ENCODE peak calls at places on chromosomes 5 and 9, in nine cellular contexts. R, J, D, E, Z, H, P, X and Y are unnamed samples.

GRCh38 chr9:134883040-134883782 is 2.6 kb downstream of the FCN2 start:
- DNase-seq in R (no peak), J (no peak), D (no peak), E (no peak), Z (no peak), H (no peak), P (no peak), X (no peak), Y (no peak)

GRCh38 chr9:76255781-76256455 is 138.3 kb downstream of the RFK start:
- DNase-seq in R (no peak), J (peak), D (peak), E (no peak), Z (peak), H (no peak), P (peak), X (no peak), Y (no peak)

GRCh38 chr5:146710348-146710747 is 168.2 kb downstream of the PPP2R2B start:
- DNase-seq in R (no peak), J (no peak), D (no peak), E (no peak), Z (peak), H (no peak), P (no peak), X (no peak), Y (no peak)

GRCh38 chr5:90930062-90930461 is 371.5 kb downstream of the ADGRV1 start:
- DNase-seq in R (no peak), J (no peak), D (no peak), E (no peak), Z (no peak), H (no peak), P (no peak), X (no peak), Y (no peak)

GRCh38 chr9:89328064-89328463 is 9.8 kb downstream of the SECISBP2 start:
- DNase-seq in R (no peak), J (no peak), D (no peak), E (no peak), Z (peak), H (no peak), P (no peak), X (no peak), Y (no peak)

GRCh38 chr5:98694902-98695301 is 78.6 kb upstream of the RGMB start:
- DNase-seq in R (no peak), J (no peak), D (no peak), E (no peak), Z (no peak), H (no peak), P (no peak), X (no peak), Y (no peak)

GRCh38 chr9:121026260-121026691 is 23.8 kb downstream of the C5 start:
- DNase-seq in R (no peak), J (no peak), D (peak), E (no peak), Z (peak), H (no peak), P (no peak), X (no peak), Y (no peak)

GRCh38 chr9:93169444-93169843 is 14.5 kb upstream of the WNK2 start:
- DNase-seq in R (no peak), J (no peak), D (no peak), E (no peak), Z (no peak), H (no peak), P (no peak), X (no peak), Y (no peak)

GRCh38 chr5:138054863-138055558 is 22.1 kb upstream of the FAM13B start:
- DNase-seq in R (peak), J (no peak), D (no peak), E (peak), Z (peak), H (no peak), P (no peak), X (no peak), Y (no peak)

GRCh38 chr5:74938250-74938649 is 72.1 kb upstream of the FAM169A start:
- DNase-seq in R (no peak), J (no peak), D (no peak), E (no peak), Z (no peak), H (no peak), P (no peak), X (no peak), Y (no peak)

GRCh38 chr5:149211566-149211965 is 60.1 kb upstream of the AFAP1L1 start:
- DNase-seq in R (no peak), J (no peak), D (peak), E (no peak), Z (no peak), H (no peak), P (peak), X (no peak), Y (no peak)

GRCh38 chr9:4077499-4078102 is 222.3 kb downstream of the GLIS3 start:
- DNase-seq in R (peak), J (peak), D (peak), E (peak), Z (peak), H (peak), P (peak), X (peak), Y (peak)

GRCh38 chr5:52783226-52783959 is 4.3 kb upstream of the ITGA1 start:
- DNase-seq in R (peak), J (no peak), D (no peak), E (no peak), Z (peak), H (no peak), P (no peak), X (no peak), Y (no peak)

GRCh38 chr9:82651474-82651873 is 411.5 kb downstream of the RASEF start:
- DNase-seq in R (no peak), J (no peak), D (no peak), E (peak), Z (no peak), H (no peak), P (no peak), X (no peak), Y (no peak)

GRCh38 chr5:33315170-33315569 is 125.6 kb upstream of the TARS1 start:
- DNase-seq in R (no peak), J (no peak), D (no peak), E (no peak), Z (no peak), H (no peak), P (peak), X (no peak), Y (no peak)

GRCh38 chr5:142316051-142316450 is 8.8 kb downstream of the SPRY4 start:
- DNase-seq in R (peak), J (no peak), D (no peak), E (no peak), Z (no peak), H (no peak), P (peak), X (no peak), Y (no peak)

GRCh38 chr5:127440831-127441230 is 76.6 kb upstream of the PRRC1 start:
- DNase-seq in R (no peak), J (no peak), D (peak), E (no peak), Z (no peak), H (no peak), P (no peak), X (no peak), Y (no peak)

GRCh38 chr5:151198861-151199260 is 25.0 kb downstream of the CCDC69 start:
- DNase-seq in R (no peak), J (no peak), D (no peak), E (peak), Z (no peak), H (no peak), P (no peak), X (no peak), Y (no peak)

GRCh38 chr9:124256517-124257069 is 1.2 kb upstream of the NEK6 start:
- DNase-seq in R (peak), J (no peak), D (peak), E (no peak), Z (peak), H (no peak), P (peak), X (no peak), Y (no peak)

GRCh38 chr9:113523421-113524141 is 60.1 kb downstream of the RGS3 start:
- DNase-seq in R (no peak), J (peak), D (peak), E (no peak), Z (no peak), H (peak), P (no peak), X (peak), Y (no peak)

GRCh38 chr9:13141629-13142028 is 137.9 kb downstream of the MPDZ start:
- DNase-seq in R (peak), J (no peak), D (no peak), E (no peak), Z (peak), H (no peak), P (no peak), X (no peak), Y (no peak)

GRCh38 chr9:6598249-6598725 is 47.2 kb downstream of the GLDC start:
- DNase-seq in R (no peak), J (no peak), D (no peak), E (no peak), Z (peak), H (peak), P (no peak), X (peak), Y (peak)

GRCh38 chr5:133824661-133825254 is 143.7 kb downstream of the C5orf15 start:
- DNase-seq in R (no peak), J (no peak), D (no peak), E (no peak), Z (no peak), H (no peak), P (no peak), X (no peak), Y (peak)

GRCh38 chr9:137606005-137606601 is 617 bp downstream of the ARRDC1 start:
- DNase-seq in R (peak), J (peak), D (no peak), E (peak), Z (no peak), H (peak), P (no peak), X (no peak), Y (no peak)

GRCh38 chr5:9338796-9339195 is 207.1 kb downstream of the SEMA5A start:
- DNase-seq in R (no peak), J (no peak), D (no peak), E (no peak), Z (no peak), H (no peak), P (no peak), X (no peak), Y (no peak)

GRCh38 chr5:51002368-51002767 is 335.9 kb downstream of the PARP8 start:
- DNase-seq in R (no peak), J (no peak), D (no peak), E (no peak), Z (no peak), H (no peak), P (no peak), X (no peak), Y (no peak)

GRCh38 chr5:130965342-130965741 is 199.7 kb downstream of the HINT1 start:
- DNase-seq in R (no peak), J (no peak), D (no peak), E (no peak), Z (no peak), H (no peak), P (no peak), X (no peak), Y (no peak)

GRCh38 chr5:43255704-43256103 is 57.5 kb downstream of the HMGCS1 start:
- DNase-seq in R (no peak), J (no peak), D (no peak), E (no peak), Z (no peak), H (no peak), P (no peak), X (no peak), Y (no peak)

GRCh38 chr9:34579097-34579818 is 10.3 kb downstream of the CNTFR start:
- DNase-seq in R (peak), J (no peak), D (no peak), E (peak), Z (no peak), H (no peak), P (no peak), X (no peak), Y (no peak)

GRCh38 chr5:22651355-22651754 is 201.8 kb downstream of the CDH12 start:
- DNase-seq in R (peak), J (no peak), D (no peak), E (no peak), Z (no peak), H (no peak), P (no peak), X (no peak), Y (no peak)

GRCh38 chr5:142491260-142491659 is 166.4 kb upstream of the SPRY4 start:
- DNase-seq in R (no peak), J (no peak), D (no peak), E (peak), Z (no peak), H (no peak), P (no peak), X (no peak), Y (no peak)

GRCh38 chr5:98938459-98938858 is 9.7 kb upstream of the CHD1 start:
- DNase-seq in R (no peak), J (no peak), D (peak), E (peak), Z (peak), H (no peak), P (peak), X (no peak), Y (no peak)

GRCh38 chr5:122400961-122401360 is 88.9 kb downstream of the SNCAIP start:
- DNase-seq in R (peak), J (no peak), D (no peak), E (no peak), Z (no peak), H (no peak), P (no peak), X (no peak), Y (no peak)

GRCh38 chr5:77638763-77639451 is 394 bp upstream of the OTP start:
- DNase-seq in R (no peak), J (no peak), D (no peak), E (peak), Z (no peak), H (no peak), P (no peak), X (no peak), Y (no peak)

GRCh38 chr5:6026766-6027165 is 351.6 kb downstream of the MED10 start:
- DNase-seq in R (no peak), J (no peak), D (peak), E (no peak), Z (no peak), H (no peak), P (no peak), X (no peak), Y (no peak)

GRCh38 chr9:123246534-123246933 is 21.9 kb downstream of the STRBP start:
- DNase-seq in R (peak), J (no peak), D (no peak), E (no peak), Z (no peak), H (no peak), P (peak), X (no peak), Y (no peak)